ENCODE peak calls at places on chromosome 1, in ten cellular contexts. L is PC-3, G is OCI-LY7, T is HCT116, I is PC-9, U is MM.1S, E is GM23338, W is SK-N-SH, R is Karpas-422, N is hepatocyte. D is an unnamed sample. For H3K4me1 and H3K9me2, the result is how much of the 10 kb centered on the place peaks cover.

GRCh38 chr1:206496131-206496793 is 11.1 kb upstream of the RASSF5 start:
- DNase-seq in L (no peak), G (peak), T (no peak), I (no peak), U (no peak), E (no peak), W (no peak), R (no peak), N (no peak), D (no peak)

GRCh38 chr1:9823943-9824701 is at the start of gene CLSTN1:
- DNase-seq in L (peak), G (peak), T (peak), I (peak), U (peak), E (peak), W (peak), R (peak), N (peak), D (peak)

GRCh38 chr1:209150114-209150513 is 433.4 kb upstream of the CAMK1G start:
- DNase-seq in L (peak), G (peak), T (no peak), I (peak), U (peak), E (peak), W (no peak), R (peak), N (peak), D (peak)

GRCh38 chr1:219788091-219788490 is 140.3 kb downstream of the SLC30A10 start:
- DNase-seq in L (peak), G (no peak), T (no peak), I (no peak), U (no peak), E (no peak), W (no peak), R (no peak), N (no peak), D (peak)

GRCh38 chr1:108502624-108503023 is 52.5 kb downstream of the NBPF6 start:
- DNase-seq in L (peak), G (no peak), T (no peak), I (peak), U (no peak), E (no peak), W (no peak), R (no peak), N (no peak), D (peak)

GRCh38 chr1:203682401-203683383 is 56.1 kb downstream of the ATP2B4 start:
- DNase-seq in L (no peak), G (peak), T (peak), I (no peak), U (peak), E (peak), W (no peak), R (peak), N (no peak), D (no peak)

GRCh38 chr1:45926302-45926701 is 122.9 kb downstream of the MAST2 start:
- DNase-seq in L (no peak), G (no peak), T (no peak), I (no peak), U (no peak), E (peak), W (no peak), R (no peak), N (no peak), D (no peak)

GRCh38 chr1:210291786-210292275 is 36.9 kb upstream of the HHAT start:
- DNase-seq in L (no peak), G (no peak), T (no peak), I (no peak), U (no peak), E (no peak), W (peak), R (no peak), N (peak), D (peak)

GRCh38 chr1:65259816-65260215 is 49.5 kb upstream of the DNAJC6 start:
- DNase-seq in L (no peak), G (no peak), T (no peak), I (no peak), U (no peak), E (no peak), W (no peak), R (no peak), N (no peak), D (no peak)

GRCh38 chr1:179195374-179195773 is 34.1 kb downstream of the ABL2 start:
- DNase-seq in L (no peak), G (no peak), T (no peak), I (no peak), U (no peak), E (no peak), W (no peak), R (peak), N (no peak), D (no peak)

GRCh38 chr1:163796394-163796821 is 474.7 kb downstream of the NUF2 start:
- DNase-seq in L (peak), G (no peak), T (no peak), I (no peak), U (no peak), E (no peak), W (no peak), R (no peak), N (peak), D (peak)

GRCh38 chr1:116310172-116310571 is 62.9 kb upstream of the ATP1A1 start:
- DNase-seq in L (no peak), G (no peak), T (no peak), I (no peak), U (no peak), E (no peak), W (peak), R (no peak), N (no peak), D (no peak)

GRCh38 chr1:194068444-194069167 is 882.2 kb upstream of the B3GALT2 start:
- DNase-seq in L (no peak), G (no peak), T (no peak), I (no peak), U (no peak), E (no peak), W (no peak), R (no peak), N (no peak), D (no peak)

GRCh38 chr1:11526071-11526895 is 47.3 kb downstream of the DISP3 start:
- DNase-seq in L (no peak), G (no peak), T (no peak), I (no peak), U (no peak), E (no peak), W (no peak), R (no peak), N (no peak), D (no peak)

GRCh38 chr1:12434174-12434573 is 183.8 kb downstream of the DHRS3 start:
- DNase-seq in L (peak), G (no peak), T (peak), I (no peak), U (peak), E (no peak), W (no peak), R (no peak), N (no peak), D (peak)

GRCh38 chr1:114235956-114236355 is 82.3 kb upstream of the SYT6 start:
- DNase-seq in L (peak), G (no peak), T (no peak), I (no peak), U (no peak), E (no peak), W (no peak), R (no peak), N (no peak), D (no peak)

GRCh38 chr1:156577512-156577911 is 2.0 kb upstream of the TTC24 start:
- DNase-seq in L (peak), G (no peak), T (no peak), I (no peak), U (no peak), E (no peak), W (no peak), R (no peak), N (no peak), D (no peak)

GRCh38 chr1:36327421-36328087 is 4.1 kb upstream of the EVA1B start:
- DNase-seq in L (peak), G (no peak), T (no peak), I (no peak), U (no peak), E (no peak), W (no peak), R (no peak), N (no peak), D (peak)

GRCh38 chr1:93446837-93447451 is 974 bp upstream of the FNBP1L start:
- DNase-seq in L (peak), G (no peak), T (no peak), I (peak), U (no peak), E (peak), W (no peak), R (no peak), N (peak), D (peak)

GRCh38 chr1:207454046-207454964 is at the start of gene CR2:
- DNase-seq in L (no peak), G (peak), T (peak), I (peak), U (peak), E (peak), W (peak), R (no peak), N (peak), D (peak)

GRCh38 chr1:36602189-36602588 is 119.5 kb upstream of the CSF3R start:
- DNase-seq in L (no peak), G (no peak), T (no peak), I (no peak), U (no peak), E (no peak), W (no peak), R (no peak), N (no peak), D (no peak)

GRCh38 chr1:78779831-78780230 is 130.2 kb downstream of the IFI44 start:
- DNase-seq in L (no peak), G (no peak), T (no peak), I (no peak), U (no peak), E (no peak), W (no peak), R (no peak), N (no peak), D (peak)

GRCh38 chr1:100535264-100535663 is 2.7 kb upstream of the GPR88 start:
- DNase-seq in L (no peak), G (no peak), T (no peak), I (no peak), U (no peak), E (no peak), W (no peak), R (no peak), N (no peak), D (no peak)

GRCh38 chr1:94063379-94063778 is 57.6 kb downstream of the ABCA4 start:
- DNase-seq in L (peak), G (no peak), T (peak), I (no peak), U (no peak), E (peak), W (peak), R (peak), N (peak), D (peak)

GRCh38 chr1:60562715-60563114 is 489.1 kb upstream of the C1orf87 start:
- DNase-seq in L (no peak), G (no peak), T (no peak), I (no peak), U (no peak), E (no peak), W (no peak), R (no peak), N (no peak), D (no peak)

GRCh38 chr1:15820478-15820877 is 13.0 kb upstream of the UQCRHL start:
- DNase-seq in L (no peak), G (no peak), T (no peak), I (peak), U (no peak), E (no peak), W (no peak), R (no peak), N (no peak), D (peak)

GRCh38 chr1:21012937-21013336 is 163.8 kb downstream of the EIF4G3 start:
- DNase-seq in L (no peak), G (no peak), T (no peak), I (no peak), U (no peak), E (no peak), W (peak), R (no peak), N (peak), D (peak)

GRCh38 chr1:211589782-211590721 is 11.1 kb upstream of the SLC30A1 start:
- DNase-seq in L (no peak), G (no peak), T (no peak), I (peak), U (no peak), E (no peak), W (no peak), R (peak), N (no peak), D (peak)

GRCh38 chr1:213423585-213423984 is 372.5 kb downstream of the RPS6KC1 start:
- DNase-seq in L (no peak), G (no peak), T (no peak), I (no peak), U (no peak), E (no peak), W (no peak), R (no peak), N (no peak), D (no peak)

GRCh38 chr1:86085741-86086411 is 70.7 kb downstream of the COL24A1 start:
- DNase-seq in L (no peak), G (no peak), T (no peak), I (no peak), U (peak), E (no peak), W (no peak), R (no peak), N (no peak), D (no peak)

GRCh38 chr1:86089765-86090164 is 66.8 kb downstream of the COL24A1 start:
- DNase-seq in L (no peak), G (no peak), T (no peak), I (no peak), U (peak), E (no peak), W (peak), R (no peak), N (no peak), D (no peak)

GRCh38 chr1:86082183-86082582 is 74.4 kb downstream of the COL24A1 start:
- DNase-seq in L (peak), G (no peak), T (peak), I (no peak), U (no peak), E (peak), W (no peak), R (no peak), N (no peak), D (peak)

DNA sequence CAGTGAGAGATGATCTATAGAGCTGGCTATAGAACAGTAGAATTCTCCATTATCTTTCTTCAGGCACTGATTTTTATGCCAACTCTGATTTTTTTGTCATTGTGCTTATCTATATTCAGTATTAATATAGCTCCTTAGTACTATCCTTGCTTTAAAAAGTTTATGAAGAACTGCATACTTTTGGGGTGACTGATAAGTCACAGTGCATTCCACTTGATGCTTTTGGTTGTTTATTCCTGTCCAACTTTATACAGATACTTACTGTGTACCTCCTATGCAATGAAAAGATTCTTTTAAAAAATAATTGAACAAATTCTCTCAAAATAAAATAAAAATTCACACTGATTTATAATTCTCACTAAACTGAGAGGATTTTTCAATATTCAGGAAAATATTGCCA is 71.6 kb downstream of the COL24A1 start:
- DNase-seq in L (no peak), G (no peak), T (no peak), I (no peak), U (no peak), E (no peak), W (no peak), R (no peak), N (no peak), D (peak)
- H3K4me1 ChIP-seq in L (under half), G (under half), T (under half), I (under half), U (under half), E (under half), W (under half), R (under half), N (under half), D (under half)

GRCh38 chr1:243620096-243620495 is 229.9 kb downstream of the AKT3 start:
- DNase-seq in L (no peak), G (no peak), T (no peak), I (no peak), U (no peak), E (no peak), W (no peak), R (no peak), N (no peak), D (no peak)

GRCh38 chr1:243623831-243624230 is 226.2 kb downstream of the AKT3 start:
- DNase-seq in L (peak), G (no peak), T (no peak), I (no peak), U (no peak), E (no peak), W (no peak), R (no peak), N (no peak), D (peak)

DNA sequence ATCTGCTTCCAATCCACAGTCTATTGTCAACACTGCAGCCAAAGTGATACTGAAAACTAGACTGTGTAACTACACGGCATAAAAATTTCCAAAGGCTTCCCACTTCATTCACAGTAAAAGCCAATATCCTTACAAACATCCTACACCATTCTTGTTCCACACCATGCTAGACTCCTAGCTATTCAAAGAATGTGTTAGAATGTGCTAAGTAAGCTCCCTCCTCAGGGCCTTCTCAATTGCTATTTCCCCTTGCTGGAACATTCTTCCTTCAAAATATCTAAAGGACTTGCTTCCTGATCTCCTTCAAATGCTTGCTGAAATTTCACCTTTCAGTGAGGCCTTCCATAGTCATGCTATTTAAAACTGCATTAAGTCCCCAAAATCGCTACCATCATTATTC is 228.1 kb downstream of the AKT3 start:
- DNase-seq in L (no peak), G (no peak), T (no peak), I (no peak), U (no peak), E (peak), W (no peak), R (no peak), N (no peak), D (no peak)
- H3K9me2 ChIP-seq in L (under half), G (under half), T (under half), I (under half), U (under half), E (under half), W (under half), R (under half), N (under half), D (under half)

DNA sequence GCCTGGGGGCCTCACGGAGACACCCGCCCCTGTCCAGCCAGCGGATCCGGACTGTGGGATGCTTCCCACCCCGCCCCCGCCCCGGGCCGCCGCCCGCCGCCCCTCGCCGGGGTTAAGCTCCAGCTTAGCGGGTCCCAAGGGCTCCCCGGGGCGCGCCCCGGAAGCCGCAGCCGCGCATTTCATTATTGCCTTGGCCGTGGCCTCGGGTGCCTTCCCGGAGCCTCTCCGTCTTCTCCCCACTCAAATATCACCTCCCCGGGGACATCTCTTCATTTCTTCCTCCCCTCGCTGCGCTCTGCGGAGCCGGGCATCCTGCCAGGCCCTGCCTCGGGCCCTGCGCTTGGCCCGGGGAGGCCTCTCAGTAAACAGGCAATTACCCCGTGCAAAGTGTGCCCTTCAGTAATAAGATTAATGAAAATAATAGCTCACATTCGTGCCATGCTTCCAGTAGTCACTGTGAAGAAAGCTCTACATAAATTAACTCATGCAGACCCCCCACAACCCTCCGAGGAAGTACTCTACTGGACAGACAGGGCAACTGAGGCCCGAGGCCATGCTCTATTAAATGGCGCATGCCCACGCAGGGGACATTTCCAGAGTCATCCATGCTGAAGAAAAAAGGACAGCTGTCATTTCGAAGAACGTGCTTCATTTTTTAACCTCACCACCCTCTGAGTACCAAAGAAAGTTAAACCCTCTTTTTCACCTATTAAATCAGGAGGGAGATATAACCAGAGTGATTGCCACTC is 49.9 kb upstream of the LAPTM5 start:
- DNase-seq in L (no peak), G (no peak), T (no peak), I (peak), U (no peak), E (no peak), W (peak), R (peak), N (no peak), D (peak)
- H3K27ac ChIP-seq in L (no peak), G (no peak), T (no peak), I (no peak), U (no peak), E (no peak), W (no peak), R (no peak), N (peak), D (no peak)

DNA sequence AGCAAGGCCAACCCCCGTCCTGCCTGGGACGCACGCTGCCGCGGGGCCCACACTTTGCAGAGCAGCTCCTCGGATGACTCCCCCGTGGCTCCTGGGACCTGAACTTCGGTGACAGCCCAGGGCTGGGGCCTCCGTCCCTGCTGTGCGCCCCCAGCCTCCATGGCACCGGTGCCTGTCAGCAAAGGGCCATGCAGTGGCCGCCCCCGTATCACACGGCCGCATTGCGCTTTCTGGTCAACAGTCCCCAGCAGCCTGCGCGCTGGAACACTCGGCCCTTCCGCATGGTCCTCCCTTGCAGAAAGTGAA is 18.0 kb downstream of the NADK start:
- DNase-seq in L (no peak), G (no peak), T (no peak), I (no peak), U (no peak), E (no peak), W (no peak), R (no peak), N (no peak), D (no peak)
- H3K4me1 ChIP-seq in L (under half), G (under half), T (under half), I (half or more), U (under half), E (under half), W (under half), R (under half), N (under half), D (under half)

GRCh38 chr1:231973840-231974239 is 347.2 kb downstream of the DISC1 start:
- DNase-seq in L (no peak), G (no peak), T (no peak), I (no peak), U (no peak), E (no peak), W (no peak), R (no peak), N (no peak), D (no peak)
- H3K9me2 ChIP-seq in L (under half), G (under half), T (under half), I (under half), U (under half), E (under half), W (under half), R (under half), N (under half), D (under half)

D was measured in GM23248.